ENCODE peak calls at places on chromosome 1, in seven cellular contexts. One of them, this sample, is unnamed.

GRCh38 chr1:26828352-26829093 is 2.0 kb downstream of the ZDHHC18 start:
- DNase-seq in NAMALWA: no peak
- DNase-seq in astrocyte: no peak
- DNase-seq in progenitor cell of endocrine pancreas: no peak
- DNase-seq in NCI-H1417: no peak
- DNase-seq in stimulated activated CD8-positive, alpha-beta memory T cell treated with anti-CD3 and anti-CD28 coated beads, Interleukin-4, amount 100 ng/mL, for 24 hours: no peak
- DNase-seq in MCF 10A: no peak
- DNase-seq in this sample: no peak

GRCh38 chr1:58670200-58670599 is 29.7 kb downstream of the MYSM1 start:
- DNase-seq in NAMALWA: no peak
- DNase-seq in astrocyte: no peak
- DNase-seq in progenitor cell of endocrine pancreas: no peak
- DNase-seq in NCI-H1417: no peak
- DNase-seq in stimulated activated CD8-positive, alpha-beta memory T cell treated with anti-CD3 and anti-CD28 coated beads, Interleukin-4, amount 100 ng/mL, for 24 hours: no peak
- DNase-seq in MCF 10A: no peak
- DNase-seq in this sample: no peak

GRCh38 chr1:15991427-15992186 is 12.4 kb upstream of the SRARP start:
- DNase-seq in NAMALWA: no peak
- DNase-seq in astrocyte: no peak
- DNase-seq in progenitor cell of endocrine pancreas: no peak
- DNase-seq in NCI-H1417: no peak
- DNase-seq in stimulated activated CD8-positive, alpha-beta memory T cell treated with anti-CD3 and anti-CD28 coated beads, Interleukin-4, amount 100 ng/mL, for 24 hours: no peak
- DNase-seq in MCF 10A: no peak
- DNase-seq in this sample: no peak

GRCh38 chr1:179926494-179927205 is 28.0 kb upstream of the CEP350 start:
- DNase-seq in NAMALWA: no peak
- DNase-seq in astrocyte: peak
- DNase-seq in progenitor cell of endocrine pancreas: no peak
- DNase-seq in NCI-H1417: no peak
- DNase-seq in stimulated activated CD8-positive, alpha-beta memory T cell treated with anti-CD3 and anti-CD28 coated beads, Interleukin-4, amount 100 ng/mL, for 24 hours: no peak
- DNase-seq in MCF 10A: peak
- DNase-seq in this sample: peak

GRCh38 chr1:159821171-159821867 is 5.4 kb upstream of the SLAMF8 start:
- DNase-seq in NAMALWA: peak
- DNase-seq in astrocyte: no peak
- DNase-seq in progenitor cell of endocrine pancreas: no peak
- DNase-seq in NCI-H1417: peak
- DNase-seq in stimulated activated CD8-positive, alpha-beta memory T cell treated with anti-CD3 and anti-CD28 coated beads, Interleukin-4, amount 100 ng/mL, for 24 hours: no peak
- DNase-seq in MCF 10A: no peak
- DNase-seq in this sample: no peak

GRCh38 chr1:7703321-7704213 is 67.5 kb upstream of the VAMP3 start:
- DNase-seq in NAMALWA: no peak
- DNase-seq in astrocyte: no peak
- DNase-seq in progenitor cell of endocrine pancreas: peak
- DNase-seq in NCI-H1417: peak
- DNase-seq in stimulated activated CD8-positive, alpha-beta memory T cell treated with anti-CD3 and anti-CD28 coated beads, Interleukin-4, amount 100 ng/mL, for 24 hours: no peak
- DNase-seq in MCF 10A: no peak
- DNase-seq in this sample: no peak

GRCh38 chr1:89615676-89616598 is 17.0 kb upstream of the LRRC8C start:
- DNase-seq in NAMALWA: peak
- DNase-seq in astrocyte: no peak
- DNase-seq in progenitor cell of endocrine pancreas: no peak
- DNase-seq in NCI-H1417: no peak
- DNase-seq in stimulated activated CD8-positive, alpha-beta memory T cell treated with anti-CD3 and anti-CD28 coated beads, Interleukin-4, amount 100 ng/mL, for 24 hours: no peak
- DNase-seq in MCF 10A: peak
- DNase-seq in this sample: no peak

GRCh38 chr1:22831729-22832413 is 121.2 kb downstream of the EPHB2 start:
- DNase-seq in NAMALWA: no peak
- DNase-seq in astrocyte: peak
- DNase-seq in progenitor cell of endocrine pancreas: no peak
- DNase-seq in NCI-H1417: no peak
- DNase-seq in stimulated activated CD8-positive, alpha-beta memory T cell treated with anti-CD3 and anti-CD28 coated beads, Interleukin-4, amount 100 ng/mL, for 24 hours: no peak
- DNase-seq in MCF 10A: peak
- DNase-seq in this sample: peak